ENCODE peak calls at places on chromosomes 5 and 9, in eight cellular contexts. X is IMR-90, Y is GM12878, D is body of pancreas, R is upper lobe of left lung, K is HCT116, N is esophagus squamous epithelium, M is prostate gland. B is an unnamed sample.

GRCh38 chr5:13957032-13957645 is 12.7 kb upstream of the DNAH5 start:
- DNase-seq in X (peak; percentile 78), Y (no peak), D (peak; percentile 37), R (no peak), K (peak; percentile 41), N (no peak), M (peak; percentile 33), B (peak; percentile 66)

GRCh38 chr5:177608243-177609075 is 8.5 kb downstream of the B4GALT7 start:
- DNase-seq in X (no peak), Y (no peak), D (no peak), R (no peak), K (no peak), N (no peak), M (no peak), B (no peak)

GRCh38 chr9:92711844-92712243 is 41.9 kb upstream of the IPPK start:
- DNase-seq in X (no peak), Y (no peak), D (no peak), R (no peak), K (no peak), N (no peak), M (no peak), B (no peak)

GRCh38 chr9:22817181-22817580 is 370.6 kb downstream of the DMRTA1 start:
- DNase-seq in X (peak; percentile 71), Y (no peak), D (no peak), R (no peak), K (no peak), N (no peak), M (no peak), B (no peak)

GRCh38 chr5:107812570-107813141 is 141.9 kb upstream of the EFNA5 start:
- DNase-seq in X (peak; percentile 86), Y (peak; percentile 79), D (no peak), R (no peak), K (no peak), N (no peak), M (no peak), B (no peak)

GRCh38 chr5:92401492-92401891 is 1018.4 kb upstream of the ARRDC3 start:
- DNase-seq in X (peak; percentile 14), Y (no peak), D (no peak), R (no peak), K (no peak), N (no peak), M (no peak), B (peak; percentile 8)

GRCh38 chr5:143870871-143871632 is 59.1 kb downstream of the HMHB1 start:
- DNase-seq in X (no peak), Y (no peak), D (no peak), R (no peak), K (no peak), N (no peak), M (no peak), B (no peak)

GRCh38 chr5:161089569-161089968 is 237.6 kb upstream of the ATP10B start:
- DNase-seq in X (no peak), Y (no peak), D (no peak), R (no peak), K (no peak), N (no peak), M (no peak), B (no peak)

GRCh38 chr5:153782589-153783238 is 256.0 kb downstream of the FAM114A2 start:
- DNase-seq in X (peak; percentile 6), Y (no peak), D (no peak), R (no peak), K (no peak), N (no peak), M (no peak), B (no peak)

GRCh38 chr5:63860379-63860778 is 101.9 kb downstream of the HTR1A start:
- DNase-seq in X (no peak), Y (no peak), D (no peak), R (no peak), K (no peak), N (no peak), M (no peak), B (no peak)

GRCh38 chr9:110626109-110626829 is 42.3 kb upstream of the MUSK start:
- DNase-seq in X (peak; percentile 98), Y (peak; percentile 51), D (no peak), R (no peak), K (no peak), N (no peak), M (no peak), B (peak; percentile 36)

GRCh38 chr5:51033215-51033614 is 350.0 kb upstream of the ISL1 start:
- DNase-seq in X (no peak), Y (no peak), D (peak; percentile 30), R (peak; percentile 23), K (no peak), N (no peak), M (no peak), B (no peak)

GRCh38 chr9:120714846-120715231 is 569 bp upstream of the MEGF9 start:
- DNase-seq in X (no peak), Y (no peak), D (no peak), R (no peak), K (no peak), N (no peak), M (no peak), B (no peak)

GRCh38 chr9:120713257-120714087 is 798 bp downstream of the MEGF9 start:
- DNase-seq in X (no peak), Y (no peak), D (peak; percentile 16), R (no peak), K (no peak), N (no peak), M (no peak), B (no peak)

GRCh38 chr9:120715331-120715924 is 1.2 kb upstream of the MEGF9 start:
- DNase-seq in X (peak; percentile 77), Y (no peak), D (peak; percentile 23), R (no peak), K (no peak), N (no peak), M (no peak), B (peak; percentile 52)

GRCh38 chr9:120712539-120713031 is 1.7 kb downstream of the MEGF9 start:
- DNase-seq in X (no peak), Y (no peak), D (no peak), R (no peak), K (no peak), N (no peak), M (no peak), B (no peak)

GRCh38 chr9:120714088-120714845 is at the start of gene MEGF9:
- DNase-seq in X (peak; percentile 97), Y (peak; percentile 81), D (peak; percentile 99), R (peak; percentile 99), K (peak; percentile 90), N (peak; percentile 84), M (peak; percentile 99), B (peak; percentile 98)
- TF ChIP-seq POLR2A in X (peak; percentile 67), Y (peak; percentile 83), D (peak; percentile 77), R (peak; percentile 99), K (peak; percentile 55), N (no peak), M (peak; percentile 95), B (peak; percentile 81)

DNA sequence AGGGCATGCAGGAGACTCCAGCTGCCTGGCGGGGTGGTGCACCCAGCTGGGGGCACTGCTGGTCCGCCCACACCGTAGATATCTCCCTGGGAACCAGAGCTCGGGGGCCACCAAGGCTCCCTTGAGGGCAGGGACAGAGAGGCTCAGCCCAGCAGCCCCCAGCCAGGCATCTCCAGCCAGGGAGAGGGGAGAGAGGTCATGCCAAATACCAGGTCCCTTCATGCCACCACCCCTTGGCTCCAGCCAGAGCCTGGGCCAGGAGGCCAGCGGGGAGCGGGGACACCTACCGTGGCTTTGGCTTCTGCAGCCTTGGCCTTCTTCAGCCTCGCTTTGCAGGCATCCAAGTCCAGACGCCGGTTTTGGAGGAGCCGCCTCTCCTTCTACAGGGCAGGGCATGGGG is 14.0 kb downstream of the SH3GLB2 start:
- DNase-seq in X (no peak), Y (no peak), D (no peak), R (no peak), K (no peak), N (no peak), M (no peak), B (no peak)
- H3K27me3 ChIP-seq in X (no peaks in the 10 kb centered on the region), Y (no peaks in the 10 kb centered on the region), D (no peaks in the 10 kb centered on the region), R (no peaks in the 10 kb centered on the region), K (no peaks in the 10 kb centered on the region), N (no peaks in the 10 kb centered on the region), M (no peaks in the 10 kb centered on the region), B (no peaks in the 10 kb centered on the region)

GRCh38 chr9:89386206-89386605 is 67.9 kb downstream of the SECISBP2 start:
- DNase-seq in X (no peak), Y (no peak), D (no peak), R (no peak), K (no peak), N (no peak), M (no peak), B (no peak)

GRCh38 chr9:89383030-89383720 is 64.9 kb downstream of the SECISBP2 start:
- DNase-seq in X (no peak), Y (no peak), D (no peak), R (no peak), K (no peak), N (no peak), M (no peak), B (no peak)

GRCh38 chr9:89384783-89385182 is 66.5 kb downstream of the SECISBP2 start:
- DNase-seq in X (no peak), Y (no peak), D (no peak), R (no peak), K (no peak), N (no peak), M (no peak), B (no peak)

GRCh38 chr9:89382026-89382986 is 64.0 kb downstream of the SECISBP2 start:
- DNase-seq in X (no peak), Y (no peak), D (no peak), R (no peak), K (no peak), N (no peak), M (no peak), B (no peak)

GRCh38 chr9:89383721-89384300 is 65.5 kb downstream of the SECISBP2 start:
- DNase-seq in X (no peak), Y (no peak), D (no peak), R (no peak), K (no peak), N (no peak), M (no peak), B (no peak)
- TF ChIP-seq POLR2A in X (no peak), Y (peak; percentile 40), D (no peak), R (no peak), K (no peak), N (no peak), M (no peak), B (no peak)

GRCh38 chr5:77637170-77638074 is 1.1 kb downstream of the OTP start:
- DNase-seq in X (no peak), Y (no peak), D (no peak), R (no peak), K (no peak), N (no peak), M (no peak), B (no peak)
- H3K27me3 ChIP-seq in X (peaks cover 81% of the 10 kb centered on the region), Y (peaks cover 3% of the 10 kb centered on the region), D (peaks cover 91% of the 10 kb centered on the region), R (peaks cover 82% of the 10 kb centered on the region), K (no peaks in the 10 kb centered on the region), N (peaks cover 39% of the 10 kb centered on the region), M (peaks cover 57% of the 10 kb centered on the region), B (peaks cover 100% of the 10 kb centered on the region)

DNA sequence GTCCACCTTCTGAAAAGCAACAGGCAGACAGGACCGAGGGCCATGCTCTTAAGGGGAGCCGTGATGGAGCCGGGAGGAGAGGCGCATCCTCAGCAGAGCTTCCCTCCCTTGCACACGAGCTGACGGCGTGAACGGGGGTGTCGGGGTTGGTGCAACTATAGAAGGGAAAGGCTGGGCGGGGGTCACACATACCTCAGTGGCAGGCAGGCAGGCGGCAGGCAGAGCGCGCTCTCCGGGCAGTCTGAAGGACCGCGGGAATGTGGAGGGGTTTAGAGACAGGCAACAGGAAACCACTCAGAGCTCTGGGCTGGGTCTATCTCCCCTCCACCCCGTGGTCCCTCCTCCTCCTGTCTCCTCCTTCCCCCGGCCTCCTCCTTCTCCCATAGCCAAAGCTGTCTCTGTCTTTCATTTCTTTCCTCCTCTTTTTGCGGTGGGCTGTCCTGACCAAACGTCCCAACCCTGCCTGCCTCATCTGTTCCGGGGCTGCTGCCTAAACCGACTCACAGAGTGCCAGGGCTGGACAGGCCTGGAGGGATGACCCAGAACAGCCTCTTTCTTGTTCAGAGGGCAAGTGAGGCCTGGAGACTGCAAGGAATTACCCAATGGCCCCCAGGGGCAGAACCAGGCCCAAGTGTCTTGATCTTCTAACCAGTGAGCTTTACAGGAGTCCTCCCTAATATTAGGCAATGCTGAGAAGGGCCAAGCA is at the start of gene SPARC:
- DNase-seq in X (peak; percentile 96), Y (no peak), D (peak; percentile 67), R (peak; percentile 57), K (no peak), N (peak; percentile 29), M (peak; percentile 55), B (peak; percentile 85)
- TF ChIP-seq POLR2A in X (peak; percentile 99), Y (peak; percentile 71), D (peak; percentile 75), R (peak; percentile 81), K (no peak), N (no peak), M (peak; percentile 59), B (peak; percentile 100)

B was measured in endothelial cell of umbilical vein.